ENCODE peak calls at places on chromosome 12, in ten cellular contexts. Z, Y, J, A, I, L, S, O, B and N are unnamed samples.

GRCh38 chr12:45435945-45436710 is 220.2 kb downstream of the ANO6 start:
- DNase-seq in Z (no peak), L (no peak), Y (no peak), A (no peak), I (no peak), J (no peak), B (no peak), S (no peak), O (no peak), N (no peak)

GRCh38 chr12:47166365-47166764 is 86.6 kb upstream of the AMIGO2 start:
- DNase-seq in J (no peak), L (no peak), I (no peak), Y (no peak), B (no peak), Z (no peak), A (no peak), O (no peak), S (no peak), N (no peak)

GRCh38 chr12:59715434-59715833 is 119.6 kb downstream of the SLC16A7 start:
- DNase-seq in A (no peak), Z (no peak), J (no peak), B (no peak), L (no peak), Y (no peak), O (no peak), I (no peak), S (no peak), N (no peak)

GRCh38 chr12:94831081-94831747 is 172.3 kb downstream of the NDUFA12 start:
- DNase-seq in Y (peak), S (no peak), A (no peak), I (no peak), Z (peak), B (no peak), L (no peak), O (no peak), J (no peak), N (no peak)

GRCh38 chr12:115354007-115354452 is 670.1 kb upstream of the TBX3 start:
- DNase-seq in Z (no peak), Y (peak), B (peak), O (no peak), I (no peak), A (no peak), S (no peak), L (no peak), J (peak), N (peak)

GRCh38 chr12:41521872-41522379 is 333.8 kb downstream of the PDZRN4 start:
- DNase-seq in I (no peak), B (peak), O (no peak), J (no peak), A (no peak), L (no peak), S (no peak), Z (peak), Y (peak), N (no peak)

GRCh38 chr12:100473716-100474150 is at the start of gene NR1H4:
- DNase-seq in L (no peak), Z (no peak), I (no peak), Y (no peak), O (no peak), B (no peak), A (no peak), J (no peak), S (no peak), N (no peak)

GRCh38 chr12:132379996-132380395 is 50.6 kb upstream of the GALNT9 start:
- DNase-seq in B (no peak), A (no peak), O (no peak), Z (no peak), J (no peak), Y (no peak), L (no peak), I (no peak), S (peak), N (no peak)

GRCh38 chr12:108586306-108586705 is 11.6 kb downstream of the TMEM119 start:
- DNase-seq in Z (no peak), B (no peak), I (no peak), L (no peak), O (no peak), S (no peak), J (no peak), Y (no peak), A (no peak), N (no peak)

GRCh38 chr12:98998697-98999299 is 353.7 kb downstream of the APAF1 start:
- DNase-seq in A (no peak), B (peak), Y (peak), S (no peak), L (no peak), J (no peak), O (no peak), Z (peak), I (no peak), N (no peak)

GRCh38 chr12:102093319-102093718 is 26.6 kb downstream of the NUP37 start:
- DNase-seq in J (no peak), I (no peak), A (no peak), Z (no peak), B (no peak), Y (no peak), L (no peak), O (no peak), S (no peak), N (no peak)

GRCh38 chr12:111126331-111126730 is 206.0 kb upstream of the MYL2 start:
- DNase-seq in I (no peak), Y (no peak), L (no peak), J (no peak), Z (no peak), A (no peak), S (no peak), O (no peak), B (no peak), N (no peak)

GRCh38 chr12:64653123-64653522 is 42.8 kb downstream of the RASSF3 start:
- DNase-seq in Y (no peak), B (no peak), S (no peak), I (no peak), O (no peak), A (no peak), J (no peak), Z (no peak), L (no peak), N (no peak)

GRCh38 chr12:124026755-124027745 is 54.0 kb downstream of the ZNF664 start:
- DNase-seq in Z (no peak), Y (no peak), O (no peak), B (no peak), A (no peak), S (no peak), J (no peak), I (no peak), L (no peak), N (no peak)

GRCh38 chr12:92275443-92276154 is 130.0 kb upstream of the BTG1 start:
- DNase-seq in A (no peak), I (no peak), J (no peak), L (no peak), S (no peak), Z (no peak), B (no peak), Y (no peak), O (no peak), N (no peak)

GRCh38 chr12:28575593-28576205 is 385.4 kb downstream of the CCDC91 start:
- DNase-seq in Z (no peak), L (no peak), Y (no peak), A (no peak), J (no peak), B (no peak), S (no peak), I (no peak), O (no peak), N (no peak)

GRCh38 chr12:38850463-38850862 is 54.9 kb downstream of the CPNE8 start:
- DNase-seq in I (no peak), S (no peak), Z (no peak), J (no peak), L (no peak), Y (no peak), O (no peak), B (no peak), A (no peak), N (no peak)

GRCh38 chr12:92272301-92272964 is 126.8 kb upstream of the BTG1 start:
- DNase-seq in B (no peak), O (no peak), J (no peak), S (no peak), I (no peak), A (no peak), Z (no peak), L (no peak), Y (no peak), N (no peak)

GRCh38 chr12:102871014-102871413 is 46.0 kb downstream of the PAH start:
- DNase-seq in O (no peak), S (no peak), J (no peak), B (no peak), Z (no peak), A (no peak), I (no peak), L (no peak), Y (no peak), N (no peak)

GRCh38 chr12:28167981-28168485 is 22.2 kb upstream of the CCDC91 start:
- DNase-seq in Z (no peak), L (no peak), I (no peak), B (no peak), O (no peak), S (no peak), Y (no peak), A (no peak), J (no peak), N (no peak)

GRCh38 chr12:28550757-28551381 is 360.6 kb downstream of the CCDC91 start:
- DNase-seq in B (no peak), J (no peak), L (no peak), A (no peak), Y (no peak), O (no peak), I (no peak), Z (no peak), S (no peak), N (no peak)

GRCh38 chr12:97685360-97685759 is 222.8 kb downstream of the RMST start:
- DNase-seq in L (no peak), S (no peak), J (no peak), I (no peak), Z (no peak), Y (no peak), O (no peak), B (no peak), A (no peak), N (no peak)

GRCh38 chr12:121453022-121453360 is 53.1 kb downstream of the RNF34 start:
- DNase-seq in Z (no peak), S (no peak), J (no peak), L (no peak), O (no peak), Y (no peak), A (no peak), B (no peak), I (no peak), N (no peak)

GRCh38 chr12:60162988-60163720 is 567.3 kb downstream of the SLC16A7 start:
- DNase-seq in O (no peak), L (no peak), A (no peak), Y (no peak), J (no peak), B (no peak), I (no peak), Z (no peak), S (no peak), N (no peak)

GRCh38 chr12:70288817-70289216 is 45.6 kb downstream of the CNOT2 start:
- DNase-seq in L (no peak), B (no peak), I (no peak), Z (no peak), A (no peak), S (no peak), O (no peak), Y (no peak), J (no peak), N (no peak)

GRCh38 chr12:15852383-15852782 is 29.8 kb upstream of the STRAP start:
- DNase-seq in Z (no peak), L (no peak), B (no peak), I (no peak), A (no peak), Y (no peak), O (no peak), S (no peak), J (no peak), N (no peak)

GRCh38 chr12:124613151-124613585 is 45.8 kb upstream of the NCOR2 start:
- DNase-seq in A (no peak), J (no peak), Z (no peak), S (no peak), O (peak), Y (no peak), I (no peak), L (no peak), B (no peak), N (no peak)

GRCh38 chr12:103050273-103050672 is 92.8 kb downstream of the ASCL1 start:
- DNase-seq in L (no peak), A (no peak), O (no peak), B (no peak), Z (no peak), I (no peak), Y (no peak), S (no peak), J (no peak), N (no peak)

GRCh38 chr12:15679146-15679545 is 110.0 kb downstream of the EPS8 start:
- DNase-seq in Y (no peak), I (no peak), J (no peak), Z (no peak), B (no peak), S (no peak), O (no peak), A (no peak), L (no peak), N (no peak)

GRCh38 chr12:34218193-34219045 is 196.1 kb downstream of the ALG10 start:
- DNase-seq in B (peak), A (peak), L (peak), S (peak), O (peak), Z (peak), J (peak), I (no peak), Y (peak), N (no peak)

GRCh38 chr12:108477055-108477880 is 37.8 kb upstream of the FICD start:
- DNase-seq in A (no peak), O (no peak), Y (no peak), L (no peak), S (no peak), Z (no peak), I (no peak), J (no peak), B (no peak), N (no peak)

GRCh38 chr12:116639765-116640164 is 80.6 kb downstream of the MAP1LC3B2 start:
- DNase-seq in S (no peak), Z (no peak), I (no peak), O (no peak), L (no peak), A (no peak), B (no peak), J (no peak), Y (no peak), N (no peak)

DNA sequence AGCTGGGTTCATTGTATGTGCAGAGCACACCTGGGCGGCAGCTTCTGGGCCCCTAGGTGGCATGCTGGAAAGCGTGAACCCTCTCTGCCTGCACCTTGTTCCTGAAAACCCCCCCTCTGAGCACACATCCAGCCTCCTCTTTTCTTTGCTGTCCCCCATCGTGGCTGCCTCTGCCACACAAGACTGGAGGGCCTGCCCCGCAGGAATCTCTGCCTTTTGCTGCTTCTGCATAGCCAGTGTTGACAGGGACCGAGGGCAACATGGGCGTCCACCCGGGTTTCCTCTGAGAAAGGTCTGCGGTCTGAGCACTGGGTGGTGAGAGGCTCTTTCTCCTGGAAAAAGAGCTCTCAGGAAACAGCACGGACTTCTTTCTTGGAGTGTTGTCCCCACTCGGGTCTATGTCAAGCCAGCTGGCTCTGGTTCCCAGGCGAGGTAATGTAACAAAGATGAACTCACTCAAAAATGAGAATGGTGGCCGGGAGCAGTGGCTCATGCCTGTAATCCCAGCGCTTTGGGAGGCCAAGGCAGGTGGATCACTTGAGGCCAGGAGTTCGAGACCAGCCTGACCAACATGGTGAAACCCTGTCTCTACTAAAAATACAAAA is 11.7 kb downstream of the WNT5B start:
- DNase-seq in Y (no peak), L (no peak), O (no peak), B (no peak), I (no peak), Z (no peak), A (no peak), J (no peak), S (no peak), N (no peak)
- TF ChIP-seq CTCF in Y (no peak), L (no peak), O (no peak), B (no peak), I (no peak), Z (no peak), A (no peak), J (no peak), S (no peak), N (no peak)

DNA sequence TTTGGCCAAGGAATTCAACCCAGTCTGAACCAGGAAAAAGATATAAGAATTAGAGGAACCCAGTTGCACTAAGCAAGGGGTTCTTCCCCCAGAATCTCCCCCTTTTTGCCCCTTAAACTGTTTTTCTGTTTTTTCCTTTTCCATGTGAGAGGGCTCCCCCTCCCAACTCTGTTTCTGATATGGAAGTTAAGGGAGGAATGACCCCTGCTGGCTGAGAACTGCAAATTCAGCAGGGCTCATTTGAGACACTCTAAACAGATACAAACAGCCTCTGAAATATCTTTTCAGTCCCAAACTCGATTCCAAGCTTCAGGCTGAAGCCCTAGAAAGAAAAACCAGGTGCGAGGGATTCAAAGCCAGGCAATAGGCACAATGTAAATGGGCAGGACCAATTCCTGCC is 132.7 kb downstream of the SLC41A2 start:
- DNase-seq in A (no peak), B (no peak), L (no peak), I (no peak), O (no peak), Y (peak), Z (no peak), J (no peak), S (no peak), N (no peak)
- TF ChIP-seq CTCF in A (no peak), B (peak), L (peak), I (peak), O (no peak), Y (peak), Z (no peak), J (no peak), S (no peak), N (no peak)

GRCh38 chr12:112524676-112525425 is 106.1 kb downstream of the PTPN11 start:
- DNase-seq in A (no peak), L (no peak), Z (no peak), J (no peak), B (peak), Y (no peak), I (no peak), S (no peak), O (peak), N (no peak)
- TF ChIP-seq CTCF in A (no peak), L (peak), Z (no peak), J (no peak), B (no peak), Y (no peak), I (peak), S (no peak), O (peak), N (no peak)

GRCh38 chr12:5985471-5985870 is 40.4 kb upstream of the ANO2 start:
- DNase-seq in O (no peak), Z (no peak), I (no peak), Y (no peak), S (peak), J (no peak), B (no peak), A (no peak), L (no peak), N (no peak)

GRCh38 chr12:5988088-5988487 is 43.0 kb upstream of the ANO2 start:
- DNase-seq in O (no peak), Y (no peak), L (no peak), S (no peak), A (no peak), I (no peak), Z (no peak), J (no peak), B (no peak), N (no peak)

GRCh38 chr12:5989621-5990020 is 44.6 kb upstream of the ANO2 start:
- DNase-seq in J (no peak), O (no peak), Z (no peak), L (no peak), B (no peak), I (no peak), S (no peak), Y (no peak), A (no peak), N (no peak)

GRCh38 chr12:5987573-5987972 is 42.5 kb upstream of the ANO2 start:
- DNase-seq in A (no peak), Y (no peak), Z (no peak), J (no peak), O (no peak), L (no peak), S (no peak), B (no peak), I (no peak), N (no peak)

GRCh38 chr12:5988659-5989116 is 43.6 kb upstream of the ANO2 start:
- DNase-seq in Z (peak), O (peak), J (peak), I (peak), L (peak), S (peak), Y (peak), A (peak), B (peak), N (peak)
- TF ChIP-seq CTCF in Z (peak), O (peak), J (peak), I (peak), L (peak), S (peak), Y (peak), A (peak), B (peak), N (peak)

GRCh38 chr12:126087692-126088091 is 1022.5 kb downstream of the AACS start:
- DNase-seq in Z (no peak), O (no peak), S (no peak), J (no peak), B (no peak), Y (no peak), L (no peak), I (no peak), A (no peak), N (no peak)

GRCh38 chr12:126083931-126084330 is 1018.7 kb downstream of the AACS start:
- DNase-seq in J (no peak), S (peak), Z (no peak), I (no peak), L (no peak), A (no peak), Y (no peak), O (no peak), B (no peak), N (no peak)

GRCh38 chr12:126086242-126086641 is 1021.0 kb downstream of the AACS start:
- DNase-seq in S (no peak), Y (no peak), I (no peak), B (no peak), A (no peak), J (no peak), O (no peak), L (no peak), Z (no peak), N (no peak)

DNA sequence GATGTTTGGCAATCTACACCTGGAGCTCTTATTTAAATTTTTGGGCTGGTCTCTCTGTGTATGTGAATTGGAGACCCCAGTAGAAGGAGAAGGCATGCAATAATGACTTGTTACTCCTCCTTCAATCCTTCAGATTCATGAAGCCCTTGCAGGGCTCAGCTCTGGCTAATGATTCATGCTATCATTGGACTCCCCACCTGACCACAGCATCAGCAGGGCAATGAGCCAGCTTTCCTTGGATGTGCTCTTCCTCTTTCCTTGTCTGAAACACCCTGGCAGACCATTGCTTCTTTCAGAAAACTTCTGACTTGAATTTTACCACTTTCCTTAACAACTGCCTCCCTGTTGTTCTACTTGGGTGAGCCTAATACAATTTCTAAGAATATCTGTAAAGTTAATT is 1019.2 kb downstream of the AACS start:
- DNase-seq in Z (no peak), J (no peak), S (no peak), B (no peak), I (no peak), L (no peak), O (peak), Y (no peak), A (no peak), N (no peak)
- TF ChIP-seq CTCF in Z (no peak), J (no peak), S (no peak), B (no peak), I (no peak), L (no peak), O (no peak), Y (no peak), A (no peak), N (no peak)

GRCh38 chr12:79512068-79512467 is 178.7 kb downstream of the PAWR start:
- DNase-seq in B (no peak), A (no peak), I (no peak), L (no peak), O (no peak), Z (no peak), J (no peak), Y (no peak), S (no peak), N (no peak)
- TF ChIP-seq CTCF in B (peak), A (no peak), I (peak), L (peak), O (no peak), Z (peak), J (no peak), Y (no peak), S (no peak), N (no peak)

GRCh38 chr12:26058308-26058707 is 66.5 kb downstream of the BHLHE41 start:
- DNase-seq in O (no peak), J (no peak), Y (peak), Z (no peak), I (no peak), B (no peak), S (no peak), L (no peak), A (no peak), N (no peak)
- TF ChIP-seq CTCF in O (no peak), J (no peak), Y (no peak), Z (peak), I (peak), B (peak), S (no peak), L (peak), A (no peak), N (no peak)

GRCh38 chr12:12356886-12357696 is at the start of gene BORCS5:
- DNase-seq in Y (peak), O (peak), J (peak), Z (peak), A (peak), I (peak), B (peak), S (peak), L (peak), N (peak)
- TF ChIP-seq CTCF in Y (peak), O (no peak), J (peak), Z (peak), A (peak), I (peak), B (no peak), S (no peak), L (peak), N (no peak)